ENCODE peak calls at places on chromosomes 11 and 22, in ten cellular contexts. G is hippocampal formation; Y is HCEC 1CT; M is H9; P is HTR-8/SVneo; U is astrocyte of the cerebellum; A is cardiac fibroblast; I is M059J; C is stimulated activated CD4-positive, alpha-beta T cell treated with anti-CD3 and anti-CD28 coated beads, Interleukin-1b, Interleukin-23, amount 100 ng/mL, for 24 hours; D is myocyte. F is an unnamed sample.

GRCh38 chr22:35575116-35575748 is 34.6 kb downstream of the RASD2 start:
- DNase-seq in G (no peak), Y (no peak), M (no peak), P (no peak), U (no peak), A (no peak), I (no peak), C (no peak), D (no peak), F (no peak)

GRCh38 chr11:112128483-112129121 is 35.3 kb downstream of the IL18 start:
- DNase-seq in G (peak; percentile 10), Y (peak; percentile 84), M (no peak), P (peak; percentile 93), U (peak; percentile 40), A (peak; percentile 55), I (peak; percentile 94), C (no peak), D (peak; percentile 87), F (no peak)

GRCh38 chr11:128022007-128022368 is 565.4 kb downstream of the ETS1 start:
- DNase-seq in G (no peak), Y (peak; percentile 63), M (no peak), P (no peak), U (no peak), A (peak; percentile 62), I (peak; percentile 66), C (no peak), D (no peak), F (no peak)

GRCh38 chr11:36195496-36196346 is 93.5 kb downstream of the COMMD9 start:
- DNase-seq in G (no peak), Y (no peak), M (no peak), P (no peak), U (no peak), A (peak; percentile 56), I (no peak), C (no peak), D (peak; percentile 44), F (no peak)

GRCh38 chr11:106495046-106495445 is 417.6 kb downstream of the AASDHPPT start:
- DNase-seq in G (no peak), Y (peak; percentile 83), M (no peak), P (no peak), U (no peak), A (no peak), I (peak; percentile 64), C (no peak), D (peak; percentile 5), F (no peak)

GRCh38 chr11:129694966-129695365 is 120.7 kb upstream of the TMEM45B start:
- DNase-seq in G (no peak), Y (no peak), M (no peak), P (no peak), U (no peak), A (no peak), I (peak; percentile 75), C (no peak), D (no peak), F (no peak)

GRCh38 chr22:37549704-37550059 is 10.6 kb upstream of the CDC42EP1 start:
- DNase-seq in G (peak; percentile 80), Y (no peak), M (no peak), P (no peak), U (no peak), A (peak; percentile 88), I (peak; percentile 78), C (no peak), D (peak; percentile 90), F (peak; percentile 88)

GRCh38 chr11:45025716-45026492 is 75.2 kb upstream of the TP53I11 start:
- DNase-seq in G (no peak), Y (no peak), M (peak; percentile 26), P (no peak), U (peak; percentile 15), A (peak; percentile 87), I (peak; percentile 51), C (no peak), D (no peak), F (peak; percentile 18)

GRCh38 chr11:107017433-107018227 is 646 bp downstream of the GUCY1A2 start:
- DNase-seq in G (no peak), Y (no peak), M (peak; percentile 79), P (peak; percentile 29), U (no peak), A (peak; percentile 51), I (peak; percentile 57), C (no peak), D (peak; percentile 13), F (peak; percentile 61)

GRCh38 chr11:111961389-111962300 is 24.5 kb downstream of the DIXDC1 start:
- DNase-seq in G (no peak), Y (no peak), M (no peak), P (no peak), U (no peak), A (no peak), I (no peak), C (no peak), D (no peak), F (no peak)

GRCh38 chr11:130191896-130192295 is 32.3 kb downstream of the ST14 start:
- DNase-seq in G (no peak), Y (no peak), M (no peak), P (no peak), U (no peak), A (no peak), I (no peak), C (no peak), D (no peak), F (no peak)

GRCh38 chr11:35390737-35391682 is 28.3 kb downstream of the SLC1A2 start:
- DNase-seq in G (no peak), Y (peak; percentile 84), M (no peak), P (peak; percentile 23), U (peak; percentile 16), A (peak; percentile 63), I (peak; percentile 86), C (peak; percentile 10), D (no peak), F (no peak)

GRCh38 chr22:50357756-50358155 is 14.6 kb downstream of the PPP6R2 start:
- DNase-seq in G (no peak), Y (no peak), M (no peak), P (no peak), U (no peak), A (no peak), I (no peak), C (no peak), D (no peak), F (no peak)

GRCh38 chr22:35191412-35191811 is 65.9 kb upstream of the HMGXB4 start:
- DNase-seq in G (no peak), Y (peak; percentile 55), M (no peak), P (peak; percentile 20), U (peak; percentile 9), A (peak; percentile 33), I (peak; percentile 94), C (no peak), D (peak; percentile 80), F (no peak)

GRCh38 chr11:57277845-57278720 is 41.0 kb upstream of the APLNR start:
- DNase-seq in G (peak; percentile 27), Y (peak; percentile 87), M (peak; percentile 84), P (peak; percentile 71), U (peak; percentile 40), A (peak; percentile 93), I (peak; percentile 70), C (peak; percentile 13), D (peak; percentile 91), F (peak; percentile 34)

GRCh38 chr22:30941363-30941740 is 27.2 kb downstream of the MORC2 start:
- DNase-seq in G (no peak), Y (no peak), M (no peak), P (no peak), U (no peak), A (no peak), I (no peak), C (no peak), D (no peak), F (no peak)

GRCh38 chr11:2932850-2933251 is 3.6 kb upstream of the PHLDA2 start:
- DNase-seq in G (no peak), Y (no peak), M (no peak), P (no peak), U (no peak), A (no peak), I (peak; percentile 90), C (no peak), D (no peak), F (no peak)

GRCh38 chr22:37235897-37236607 is 8.0 kb downstream of the RAC2 start:
- DNase-seq in G (no peak), Y (no peak), M (no peak), P (no peak), U (no peak), A (no peak), I (no peak), C (no peak), D (no peak), F (no peak)

GRCh38 chr11:91296628-91297027 is 928.0 kb upstream of the FAT3 start:
- DNase-seq in G (no peak), Y (peak; percentile 69), M (no peak), P (no peak), U (peak; percentile 9), A (no peak), I (no peak), C (no peak), D (no peak), F (no peak)

GRCh38 chr11:9774591-9775392 is 110.9 kb downstream of the SWAP70 start:
- DNase-seq in G (no peak), Y (peak; percentile 87), M (no peak), P (no peak), U (peak; percentile 71), A (peak; percentile 82), I (peak; percentile 91), C (no peak), D (peak; percentile 85), F (no peak)

GRCh38 chr11:44760917-44761545 is 34.3 kb downstream of the TSPAN18 start:
- DNase-seq in G (no peak), Y (peak; percentile 70), M (peak; percentile 79), P (peak; percentile 71), U (peak; percentile 23), A (peak; percentile 86), I (peak; percentile 93), C (no peak), D (peak; percentile 85), F (no peak)

GRCh38 chr11:93059074-93059957 is 89.9 kb downstream of the MTNR1B start:
- DNase-seq in G (no peak), Y (peak; percentile 42), M (no peak), P (no peak), U (peak; percentile 82), A (peak; percentile 70), I (peak; percentile 75), C (no peak), D (peak; percentile 40), F (no peak)

GRCh38 chr11:76626921-76627391 is 43.6 kb downstream of the LRRC32 start:
- DNase-seq in G (no peak), Y (peak; percentile 20), M (no peak), P (no peak), U (peak; percentile 78), A (peak; percentile 46), I (peak; percentile 92), C (no peak), D (peak; percentile 95), F (no peak)

GRCh38 chr11:68503792-68504191 is 43.2 kb downstream of the PPP6R3 start:
- DNase-seq in G (no peak), Y (no peak), M (no peak), P (no peak), U (no peak), A (no peak), I (no peak), C (no peak), D (no peak), F (no peak)

GRCh38 chr11:16169946-16170345 is 186.4 kb downstream of the SOX6 start:
- DNase-seq in G (no peak), Y (no peak), M (no peak), P (no peak), U (no peak), A (no peak), I (no peak), C (no peak), D (no peak), F (no peak)

GRCh38 chr11:14537134-14537599 is 17.0 kb upstream of the PSMA1 start:
- DNase-seq in G (peak; percentile 49), Y (peak; percentile 5), M (no peak), P (peak; percentile 36), U (no peak), A (peak; percentile 55), I (peak; percentile 23), C (no peak), D (peak; percentile 34), F (no peak)

GRCh38 chr11:35800970-35801953 is 138.7 kb downstream of the TRIM44 start:
- DNase-seq in G (no peak), Y (no peak), M (no peak), P (no peak), U (no peak), A (peak; percentile 30), I (no peak), C (no peak), D (no peak), F (no peak)

GRCh38 chr11:70060611-70061293 is 17.4 kb upstream of the ANO1 start:
- DNase-seq in G (no peak), Y (no peak), M (peak; percentile 10), P (no peak), U (no peak), A (no peak), I (no peak), C (no peak), D (no peak), F (no peak)

F was measured in nucleus accumbens.